ENCODE peak calls at places on chromosomes 4 and X, in nine cellular contexts. M is dorsolateral prefrontal cortex; J is activated CD4-positive, alpha-beta T cell treated with anti-CD3 and anti-CD28 coated beads, Interleukin-2, amount 10 ng/mL, durations not matched to agents 7 days and 5 days; Y is DND-41; S is GM20000; O is activated gamma-delta T cell treated with Interleukin-2 at 50 U/mL for 16 hours; F is GM12892; N is astrocyte of the cerebellum; E is NCI-H2171. W is an unnamed sample.

GRCh38 chr4:106864231-106864630 is 171.9 kb downstream of the DKK2 start:
- DNase-seq in M (no peak), J (no peak), Y (no peak), S (no peak), O (no peak), F (no peak), N (peak; percentile 86), E (no peak), W (no peak)

GRCh38 chrX:11558972-11559371 is 106.7 kb downstream of the ARHGAP6 start:
- DNase-seq in M (no peak), J (peak; percentile 44), Y (peak; percentile 36), S (peak; percentile 3), O (peak; percentile 28), F (no peak), N (no peak), E (no peak), W (peak; percentile 33)

GRCh38 chrX:84168574-84168973 is 19.4 kb downstream of the RPS6KA6 start:
- DNase-seq in M (no peak), J (no peak), Y (no peak), S (no peak), O (no peak), F (no peak), N (no peak), E (no peak), W (no peak)

GRCh38 chr4:3411676-3412075 is 30.1 kb upstream of the HGFAC start:
- DNase-seq in M (peak; percentile 38), J (no peak), Y (no peak), S (no peak), O (no peak), F (no peak), N (no peak), E (no peak), W (no peak)

GRCh38 chrX:47662144-47662657 is 3.2 kb upstream of the UXT start:
- DNase-seq in M (no peak), J (no peak), Y (no peak), S (no peak), O (no peak), F (no peak), N (no peak), E (no peak), W (no peak)

GRCh38 chr4:38046735-38047487 is 86.7 kb downstream of the PTTG2 start:
- DNase-seq in M (no peak), J (no peak), Y (no peak), S (no peak), O (no peak), F (no peak), N (no peak), E (no peak), W (no peak)

GRCh38 chr4:76272091-76272490 is 20.6 kb downstream of the FAM47E start:
- DNase-seq in M (no peak), J (no peak), Y (no peak), S (no peak), O (no peak), F (no peak), N (no peak), E (no peak), W (no peak)

GRCh38 chr4:102761478-102761790 is 666 bp upstream of the MANBA start:
- DNase-seq in M (no peak), J (no peak), Y (no peak), S (no peak), O (no peak), F (no peak), N (no peak), E (no peak), W (peak; percentile 13)

GRCh38 chr4:57676394-57676793 is 566.2 kb upstream of the IGFBP7 start:
- DNase-seq in M (no peak), J (no peak), Y (no peak), S (no peak), O (no peak), F (no peak), N (no peak), E (no peak), W (no peak)

W was measured in RPMI8226.